ENCODE peak calls at places on chromosomes 6 and 20, in four cellular contexts. Z is HCT116, K is HepG2, B is Panc1. O is an unnamed sample.

GRCh38 chr6:138227316-138227781 is 9.1 kb upstream of the PBOV1 start:
- DNase-seq in Z (no peak), K (peak), B (no peak), O (no peak)

GRCh38 chr6:29850011-29850553 is 22.5 kb downstream of the HLA-G start:
- DNase-seq in Z (no peak), K (no peak), B (no peak), O (peak)

GRCh38 chr6:106084106-106084963 is 1.8 kb upstream of the PRDM1 start:
- DNase-seq in Z (peak), K (peak), B (no peak), O (peak)

GRCh38 chr20:37333848-37334318 is 12.1 kb upstream of the SRC start:
- DNase-seq in Z (no peak), K (peak), B (no peak), O (no peak)

GRCh38 chr6:5085638-5086293 is 625 bp downstream of the PPP1R3G start:
- DNase-seq in Z (no peak), K (no peak), B (no peak), O (no peak)

GRCh38 chr6:105763866-105764265 is 322.3 kb upstream of the PRDM1 start:
- DNase-seq in Z (no peak), K (no peak), B (no peak), O (no peak)

GRCh38 chr20:25686081-25687077 is 10.3 kb downstream of the ZNF337 start:
- DNase-seq in Z (no peak), K (no peak), B (no peak), O (no peak)

GRCh38 chr6:44921787-44922186 is 406.3 kb upstream of the RUNX2 start:
- DNase-seq in Z (no peak), K (peak), B (no peak), O (no peak)

GRCh38 chr6:5398530-5398929 is 137.2 kb downstream of the FARS2 start:
- DNase-seq in Z (peak), K (peak), B (peak), O (peak)

GRCh38 chr6:17096657-17097056 is 5.2 kb upstream of the STMND1 start:
- DNase-seq in Z (no peak), K (peak), B (no peak), O (no peak)

GRCh38 chr6:41061196-41061726 is 8.3 kb downstream of the APOBEC2 start:
- DNase-seq in Z (no peak), K (no peak), B (no peak), O (no peak)

GRCh38 chr6:109079981-109080380 is 14.7 kb downstream of the SESN1 start:
- DNase-seq in Z (no peak), K (no peak), B (no peak), O (no peak)

DNA sequence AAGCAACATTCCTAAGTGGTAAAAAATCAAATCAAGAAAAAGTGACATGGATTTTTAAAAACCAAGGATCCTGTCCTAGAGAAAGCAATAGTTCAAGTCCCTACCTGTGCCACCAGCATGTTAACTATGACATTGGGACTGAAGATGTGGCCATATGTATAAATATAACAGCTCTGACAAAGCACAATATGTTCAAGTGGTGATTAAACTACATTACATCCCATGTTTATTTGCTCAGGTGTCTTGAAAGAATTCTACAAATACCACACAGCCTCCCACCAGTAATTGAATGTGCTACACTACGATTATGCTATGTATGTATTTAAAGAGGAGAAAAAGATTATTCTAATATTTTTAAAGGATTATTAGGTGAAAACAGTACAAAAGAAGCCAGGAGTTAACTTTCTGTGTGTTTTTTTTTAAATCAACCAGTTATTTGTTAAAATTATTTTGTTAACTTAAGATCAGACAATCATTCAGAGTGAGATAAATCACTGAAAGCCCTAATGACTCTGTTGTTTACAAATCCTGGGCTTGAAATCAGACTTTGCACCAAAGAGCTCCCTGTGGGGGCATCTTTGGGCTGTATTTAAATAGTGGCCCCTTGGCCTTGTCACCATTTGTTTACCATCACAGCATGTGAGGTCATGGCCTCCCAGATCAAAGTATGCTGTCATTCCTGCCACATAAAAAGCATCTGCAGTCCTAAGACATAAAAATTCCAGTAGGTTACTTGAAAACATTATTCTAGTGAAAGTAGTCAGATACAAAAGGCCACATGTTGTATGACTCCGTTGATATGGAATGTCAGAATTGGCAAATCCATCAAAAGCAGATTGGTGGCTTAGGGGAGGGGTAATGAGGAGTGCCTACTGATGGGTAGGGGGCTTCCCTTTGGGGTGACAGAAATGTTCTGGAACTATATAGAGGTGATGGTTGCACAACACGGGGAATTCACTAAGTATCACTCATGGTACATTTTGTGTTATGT is 17.1 kb downstream of the TTLL2 start:
- DNase-seq in Z (no peak), K (peak), B (no peak), O (no peak)
- TF ChIP-seq TCF7L2 in Z (no peak), K (peak), B (no peak), O (no peak)

DNA sequence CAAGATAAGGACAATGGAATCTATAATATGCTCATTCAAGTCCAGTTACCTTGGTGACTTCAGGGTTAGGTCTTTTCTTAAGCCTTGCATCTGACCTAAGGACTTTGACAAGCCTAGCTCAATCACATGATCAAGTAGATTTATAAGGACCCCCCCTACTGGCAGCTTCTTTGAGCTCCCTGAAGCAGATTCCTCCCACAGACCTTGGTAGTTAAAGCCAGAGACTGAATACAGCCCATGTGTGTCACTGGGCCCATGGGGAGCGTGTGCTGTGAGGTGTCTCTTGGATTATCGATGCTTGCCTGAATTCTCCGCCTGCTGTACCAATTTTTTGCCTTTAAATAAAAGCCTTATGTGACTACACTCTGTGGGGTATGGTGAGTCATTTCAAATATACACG is 372.7 kb upstream of the RGS17 start:
- DNase-seq in Z (peak), K (peak), B (no peak), O (no peak)
- TF ChIP-seq TCF7L2 in Z (no peak), K (no peak), B (no peak), O (no peak)

DNA sequence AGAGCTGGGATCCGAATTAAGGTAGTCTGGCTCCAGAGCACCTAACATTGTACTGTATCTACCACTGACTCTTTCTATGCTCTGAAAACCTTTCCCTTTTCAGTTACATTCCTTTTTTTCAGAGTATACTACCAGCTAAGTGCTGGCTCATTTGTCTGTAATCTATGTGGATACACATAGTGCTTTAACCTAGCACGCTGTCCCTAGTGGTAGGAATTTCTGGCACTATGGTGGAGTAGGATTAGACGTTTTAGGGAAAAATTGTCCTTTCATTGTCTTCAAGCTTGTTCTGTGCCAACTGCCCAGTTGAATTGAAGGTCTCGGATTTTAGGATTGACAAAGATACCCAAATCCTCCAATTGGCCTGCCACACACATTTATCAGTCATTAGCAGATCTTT is 259.1 kb upstream of the FERMT1 start:
- DNase-seq in Z (no peak), K (peak), B (no peak), O (no peak)
- TF ChIP-seq TCF7L2 in Z (no peak), K (no peak), B (no peak), O (no peak)

GRCh38 chr6:116102856-116103255 is 2.2 kb downstream of the NT5DC1 start:
- DNase-seq in Z (no peak), K (no peak), B (no peak), O (no peak)

GRCh38 chr6:116101790-116102189 is 1.1 kb downstream of the NT5DC1 start:
- DNase-seq in Z (no peak), K (no peak), B (no peak), O (no peak)

GRCh38 chr6:116099036-116099435 is 1.6 kb upstream of the NT5DC1 start:
- DNase-seq in Z (no peak), K (no peak), B (no peak), O (no peak)

GRCh38 chr6:116100419-116101297 is at the start of gene NT5DC1:
- DNase-seq in Z (peak), K (peak), B (peak), O (peak)

GRCh38 chr6:116101298-116101718 is 655 bp downstream of the NT5DC1 start:
- DNase-seq in Z (no peak), K (no peak), B (peak), O (peak)
- TF ChIP-seq TCF7L2 in Z (no peak), K (no peak), B (no peak), O (no peak)

GRCh38 chr20:33917813-33918525 is 75.7 kb upstream of the RALY start:
- DNase-seq in Z (no peak), K (no peak), B (no peak), O (no peak)

GRCh38 chr20:33914871-33915270 is 78.8 kb upstream of the RALY start:
- DNase-seq in Z (peak), K (peak), B (peak), O (peak)

GRCh38 chr20:33919653-33920052 is 74.1 kb upstream of the RALY start:
- DNase-seq in Z (no peak), K (no peak), B (no peak), O (no peak)

GRCh38 chr20:33918662-33919061 is 75.0 kb upstream of the RALY start:
- DNase-seq in Z (no peak), K (no peak), B (no peak), O (no peak)

DNA sequence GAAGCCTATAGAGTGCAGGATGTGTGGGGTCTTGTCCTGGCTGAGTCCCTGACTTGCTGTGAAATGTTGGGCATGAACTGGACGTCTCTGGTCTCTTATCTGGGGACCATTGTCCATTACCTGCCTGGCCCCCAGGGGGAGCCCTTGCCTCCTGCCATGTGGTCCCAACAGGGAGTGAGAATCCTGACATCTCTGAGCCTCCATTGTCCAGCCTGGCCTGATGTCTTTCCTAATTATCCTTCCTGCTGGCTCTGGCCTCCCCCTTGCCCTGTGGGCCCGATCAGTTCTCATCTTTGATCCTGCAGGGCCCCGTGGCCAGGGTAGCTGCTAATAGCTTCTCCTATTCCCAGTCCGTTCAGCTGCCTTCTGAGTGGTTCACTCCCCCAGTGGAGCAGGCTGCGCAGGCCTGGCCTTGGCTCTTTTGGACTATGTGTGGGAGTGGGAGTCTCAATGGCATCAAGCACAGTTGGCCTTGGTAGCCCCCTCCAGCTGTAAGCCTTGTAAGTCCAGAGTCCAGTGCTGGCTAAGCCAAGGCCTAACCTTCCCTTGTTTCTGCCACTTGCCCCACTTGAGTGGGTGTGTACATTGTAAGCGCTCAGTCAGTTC is 77.9 kb upstream of the RALY start:
- DNase-seq in Z (peak), K (peak), B (peak), O (peak)
- TF ChIP-seq TCF7L2 in Z (no peak), K (no peak), B (no peak), O (no peak)

GRCh38 chr20:9241232-9241692 is 172.4 kb downstream of the PLCB4 start:
- DNase-seq in Z (peak), K (no peak), B (no peak), O (no peak)

GRCh38 chr20:9246731-9247130 is 177.8 kb downstream of the PLCB4 start:
- DNase-seq in Z (no peak), K (no peak), B (no peak), O (no peak)

GRCh38 chr20:9236408-9236912 is 167.6 kb downstream of the PLCB4 start:
- DNase-seq in Z (no peak), K (no peak), B (no peak), O (no peak)

GRCh38 chr20:9244811-9245210 is 175.9 kb downstream of the PLCB4 start:
- DNase-seq in Z (no peak), K (no peak), B (no peak), O (no peak)

GRCh38 chr20:9241721-9242427 is 173.0 kb downstream of the PLCB4 start:
- DNase-seq in Z (no peak), K (no peak), B (no peak), O (no peak)
- TF ChIP-seq TCF7L2 in Z (no peak), K (no peak), B (no peak), O (no peak)